ENCODE peak calls at places on chromosomes 2 and 18, in eight cellular contexts. D is A549, O is KBM-7, B is neural crest cell, K is AG09319, X is renal cortical epithelial cell, R is NCI-H1694 treated with DMSO at 0.1 percent for 48 hours, J is RWPE1. G is an unnamed sample.

GRCh38 chr2:96876036-96876810 is 6.3 kb upstream of the SEMA4C start:
- DNase-seq in O (no peak), J (no peak), K (no peak), B (peak), D (no peak), X (no peak), R (no peak), G (no peak)

GRCh38 chr18:35491689-35492077 is 6.1 kb downstream of the INO80C start:
- DNase-seq in B (no peak), J (no peak), K (no peak), O (no peak), R (no peak), X (no peak), D (no peak), G (no peak)

GRCh38 chr2:229282758-229283546 is 11.9 kb upstream of the PID1 start:
- DNase-seq in J (peak), K (peak), X (peak), B (no peak), O (no peak), D (no peak), R (no peak), G (peak)

GRCh38 chr2:241224851-241225438 is 36.5 kb downstream of the ANO7 start:
- DNase-seq in R (no peak), X (no peak), D (no peak), K (no peak), J (no peak), O (no peak), B (no peak), G (no peak)

GRCh38 chr2:64453710-64454315 is at the start of gene LGALSL:
- DNase-seq in K (no peak), D (peak), X (no peak), J (peak), O (peak), R (no peak), B (peak), G (no peak)

GRCh38 chr2:233273120-233273519 is 21.6 kb downstream of the ATG16L1 start:
- DNase-seq in X (no peak), D (no peak), O (no peak), K (no peak), B (no peak), R (no peak), J (no peak), G (no peak)

GRCh38 chr18:44149706-44150105 is 531.0 kb upstream of the SETBP1 start:
- DNase-seq in R (no peak), J (peak), X (peak), O (no peak), D (peak), B (no peak), K (no peak), G (no peak)

GRCh38 chr2:134392689-134393476 is 139.0 kb downstream of the MGAT5 start:
- DNase-seq in J (no peak), D (no peak), X (no peak), K (no peak), B (no peak), R (no peak), O (no peak), G (no peak)

GRCh38 chr2:191947235-191947634 is 100.3 kb upstream of the CAVIN2 start:
- DNase-seq in O (no peak), K (no peak), B (no peak), D (no peak), R (no peak), J (no peak), X (no peak), G (no peak)

GRCh38 chr18:60554961-60555360 is 182.4 kb upstream of the MC4R start:
- DNase-seq in X (no peak), K (no peak), J (no peak), O (no peak), B (no peak), R (no peak), D (no peak), G (no peak)

GRCh38 chr18:3329471-3329870 is 67.5 kb downstream of the MYL12B start:
- DNase-seq in X (no peak), R (no peak), D (no peak), K (no peak), J (peak), O (no peak), B (no peak), G (no peak)

GRCh38 chr2:136423516-136423996 is 305.6 kb upstream of the CXCR4 start:
- DNase-seq in X (peak), B (peak), K (peak), J (peak), D (peak), O (peak), R (peak), G (no peak)

GRCh38 chr2:171139860-171140259 is 20.8 kb downstream of the TLK1 start:
- DNase-seq in R (no peak), B (no peak), D (no peak), X (no peak), J (no peak), K (no peak), O (no peak), G (no peak)